ENCODE peak calls at places on chromosomes 4 and X, in seven cellular contexts. One of them, this sample, is unnamed.

GRCh38 chrX:49273181-49273727 is 3.7 kb downstream of the PPP1R3F start:
- DNase-seq in CD8-positive, alpha-beta T cell: no peak
- DNase-seq in stomach: no peak
- DNase-seq in cardiac fibroblast: no peak
- DNase-seq in pancreas: no peak
- DNase-seq in tibial nerve: no peak
- DNase-seq in WTC11: no peak
- DNase-seq in this sample: no peak

GRCh38 chrX:69556094-69557011 is 52.2 kb downstream of the NALF2 start:
- DNase-seq in pancreas: peak; percentile 20
- DNase-seq in cardiac fibroblast: peak; percentile 48
- DNase-seq in WTC11: peak; percentile 48
- DNase-seq in CD8-positive, alpha-beta T cell: no peak
- DNase-seq in stomach: no peak
- DNase-seq in tibial nerve: no peak
- DNase-seq in this sample: no peak

GRCh38 chr4:148090029-148090428 is 352.2 kb downstream of the NR3C2 start:
- DNase-seq in WTC11: no peak
- DNase-seq in tibial nerve: no peak
- DNase-seq in pancreas: no peak
- DNase-seq in stomach: no peak
- DNase-seq in CD8-positive, alpha-beta T cell: no peak
- DNase-seq in cardiac fibroblast: no peak
- DNase-seq in this sample: no peak

GRCh38 chr4:24574256-24574655 is 10.1 kb downstream of the DHX15 start:
- DNase-seq in WTC11: no peak
- DNase-seq in pancreas: no peak
- DNase-seq in stomach: no peak
- DNase-seq in CD8-positive, alpha-beta T cell: no peak
- DNase-seq in tibial nerve: no peak
- DNase-seq in cardiac fibroblast: no peak
- DNase-seq in this sample: no peak

GRCh38 chrX:147741776-147742175 is 169.9 kb upstream of the FMR1 start:
- DNase-seq in CD8-positive, alpha-beta T cell: no peak
- DNase-seq in pancreas: no peak
- DNase-seq in tibial nerve: no peak
- DNase-seq in WTC11: no peak
- DNase-seq in cardiac fibroblast: no peak
- DNase-seq in stomach: no peak
- DNase-seq in this sample: no peak

GRCh38 chr4:95640337-95640736 is 91.6 kb upstream of the UNC5C start:
- DNase-seq in pancreas: no peak
- DNase-seq in CD8-positive, alpha-beta T cell: no peak
- DNase-seq in WTC11: no peak
- DNase-seq in stomach: no peak
- DNase-seq in cardiac fibroblast: no peak
- DNase-seq in tibial nerve: no peak
- DNase-seq in this sample: no peak

GRCh38 chr4:53522334-53522733 is 69.0 kb downstream of the LNX1 start:
- DNase-seq in pancreas: no peak
- DNase-seq in WTC11: no peak
- DNase-seq in stomach: no peak
- DNase-seq in cardiac fibroblast: no peak
- DNase-seq in CD8-positive, alpha-beta T cell: no peak
- DNase-seq in tibial nerve: no peak
- DNase-seq in this sample: no peak

GRCh38 chr4:139146926-139147547 is 30.0 kb downstream of the ELF2 start:
- DNase-seq in WTC11: no peak
- DNase-seq in cardiac fibroblast: no peak
- DNase-seq in tibial nerve: no peak
- DNase-seq in CD8-positive, alpha-beta T cell: no peak
- DNase-seq in stomach: no peak
- DNase-seq in pancreas: no peak
- DNase-seq in this sample: no peak

GRCh38 chr4:106334732-106335131 is 18.4 kb downstream of the AIMP1 start:
- DNase-seq in cardiac fibroblast: no peak
- DNase-seq in WTC11: no peak
- DNase-seq in tibial nerve: no peak
- DNase-seq in pancreas: no peak
- DNase-seq in stomach: no peak
- DNase-seq in CD8-positive, alpha-beta T cell: no peak
- DNase-seq in this sample: no peak

GRCh38 chrX:17597836-17598434 is 139.4 kb upstream of the SCML1 start:
- DNase-seq in tibial nerve: peak; percentile 66
- DNase-seq in cardiac fibroblast: peak; percentile 55
- DNase-seq in stomach: peak; percentile 86
- DNase-seq in CD8-positive, alpha-beta T cell: no peak
- DNase-seq in WTC11: no peak
- DNase-seq in pancreas: peak; percentile 74
- DNase-seq in this sample: no peak

GRCh38 chr4:173521474-173522159 is 8.4 kb downstream of the HAND2 start:
- DNase-seq in WTC11: no peak
- DNase-seq in CD8-positive, alpha-beta T cell: no peak
- DNase-seq in cardiac fibroblast: no peak
- DNase-seq in pancreas: no peak
- DNase-seq in stomach: no peak
- DNase-seq in tibial nerve: no peak
- DNase-seq in this sample: no peak

GRCh38 chrX:51420610-51421009 is 75.8 kb downstream of the NUDT11 start:
- DNase-seq in cardiac fibroblast: peak; percentile 51
- DNase-seq in stomach: no peak
- DNase-seq in tibial nerve: no peak
- DNase-seq in WTC11: no peak
- DNase-seq in CD8-positive, alpha-beta T cell: no peak
- DNase-seq in pancreas: no peak
- DNase-seq in this sample: peak; percentile 28

GRCh38 chr4:115664285-115664684 is 550.9 kb upstream of the NDST4 start:
- DNase-seq in cardiac fibroblast: no peak
- DNase-seq in pancreas: no peak
- DNase-seq in stomach: no peak
- DNase-seq in CD8-positive, alpha-beta T cell: no peak
- DNase-seq in WTC11: no peak
- DNase-seq in tibial nerve: no peak
- DNase-seq in this sample: no peak

GRCh38 chr4:163484906-163485305 is 9.6 kb upstream of the TMA16 start:
- DNase-seq in pancreas: no peak
- DNase-seq in cardiac fibroblast: peak; percentile 61
- DNase-seq in WTC11: peak; percentile 72
- DNase-seq in stomach: peak; percentile 32
- DNase-seq in CD8-positive, alpha-beta T cell: peak; percentile 22
- DNase-seq in tibial nerve: no peak
- DNase-seq in this sample: peak; percentile 66

GRCh38 chrX:139844163-139844562 is 88.7 kb downstream of the ATP11C start:
- DNase-seq in WTC11: no peak
- DNase-seq in stomach: no peak
- DNase-seq in pancreas: no peak
- DNase-seq in tibial nerve: no peak
- DNase-seq in CD8-positive, alpha-beta T cell: no peak
- DNase-seq in cardiac fibroblast: no peak
- DNase-seq in this sample: no peak

GRCh38 chr4:25702848-25703247 is 47.2 kb downstream of the SLC34A2 start:
- DNase-seq in cardiac fibroblast: peak; percentile 72
- DNase-seq in WTC11: no peak
- DNase-seq in CD8-positive, alpha-beta T cell: no peak
- DNase-seq in stomach: no peak
- DNase-seq in tibial nerve: no peak
- DNase-seq in pancreas: no peak
- DNase-seq in this sample: no peak

GRCh38 chr4:25346913-25347312 is 30.1 kb upstream of the ANAPC4 start:
- DNase-seq in cardiac fibroblast: no peak
- DNase-seq in CD8-positive, alpha-beta T cell: no peak
- DNase-seq in pancreas: no peak
- DNase-seq in stomach: no peak
- DNase-seq in WTC11: no peak
- DNase-seq in tibial nerve: no peak
- DNase-seq in this sample: no peak

GRCh38 chrX:25646156-25646555 is 492.0 kb upstream of the MAGEB18 start:
- DNase-seq in pancreas: no peak
- DNase-seq in WTC11: no peak
- DNase-seq in cardiac fibroblast: no peak
- DNase-seq in CD8-positive, alpha-beta T cell: no peak
- DNase-seq in stomach: no peak
- DNase-seq in tibial nerve: no peak
- DNase-seq in this sample: no peak

GRCh38 chr4:14888790-14889189 is 113.5 kb upstream of the CPEB2 start:
- DNase-seq in pancreas: no peak
- DNase-seq in stomach: no peak
- DNase-seq in CD8-positive, alpha-beta T cell: no peak
- DNase-seq in tibial nerve: no peak
- DNase-seq in WTC11: no peak
- DNase-seq in cardiac fibroblast: peak; percentile 9
- DNase-seq in this sample: no peak

GRCh38 chr4:125314676-125315570 is at the start of gene FAT4:
- DNase-seq in stomach: peak; percentile 86
- DNase-seq in CD8-positive, alpha-beta T cell: no peak
- DNase-seq in cardiac fibroblast: peak; percentile 98
- DNase-seq in tibial nerve: peak; percentile 91
- DNase-seq in WTC11: peak; percentile 90
- DNase-seq in pancreas: peak; percentile 86
- DNase-seq in this sample: peak; percentile 81

GRCh38 chrX:137428251-137428661 is 137.7 kb upstream of the ZIC3 start:
- DNase-seq in tibial nerve: no peak
- DNase-seq in cardiac fibroblast: no peak
- DNase-seq in pancreas: no peak
- DNase-seq in WTC11: peak; percentile 26
- DNase-seq in CD8-positive, alpha-beta T cell: no peak
- DNase-seq in stomach: no peak
- DNase-seq in this sample: no peak

GRCh38 chrX:123087326-123087725 is 96.8 kb upstream of the GRIA3 start:
- DNase-seq in tibial nerve: no peak
- DNase-seq in cardiac fibroblast: peak; percentile 64
- DNase-seq in WTC11: no peak
- DNase-seq in CD8-positive, alpha-beta T cell: no peak
- DNase-seq in stomach: no peak
- DNase-seq in pancreas: no peak
- DNase-seq in this sample: no peak

GRCh38 chrX:72060196-72060974 is 71.3 kb downstream of the RTL5 start:
- DNase-seq in WTC11: peak; percentile 50
- DNase-seq in stomach: no peak
- DNase-seq in cardiac fibroblast: peak; percentile 2
- DNase-seq in CD8-positive, alpha-beta T cell: no peak
- DNase-seq in tibial nerve: no peak
- DNase-seq in pancreas: no peak
- DNase-seq in this sample: peak; percentile 37

GRCh38 chrX:30228526-30228925 is 1.9 kb upstream of the MAGEB3 start:
- DNase-seq in cardiac fibroblast: no peak
- DNase-seq in pancreas: no peak
- DNase-seq in WTC11: peak; percentile 39
- DNase-seq in tibial nerve: no peak
- DNase-seq in stomach: no peak
- DNase-seq in CD8-positive, alpha-beta T cell: no peak
- DNase-seq in this sample: no peak

GRCh38 chrX:44012484-44013096 is 39.4 kb upstream of the NDP start:
- DNase-seq in tibial nerve: no peak
- DNase-seq in pancreas: no peak
- DNase-seq in cardiac fibroblast: peak; percentile 77
- DNase-seq in CD8-positive, alpha-beta T cell: no peak
- DNase-seq in stomach: peak; percentile 29
- DNase-seq in WTC11: no peak
- DNase-seq in this sample: no peak

GRCh38 chr4:86036729-86037128 is 323.1 kb downstream of the MAPK10 start:
- DNase-seq in CD8-positive, alpha-beta T cell: no peak
- DNase-seq in tibial nerve: no peak
- DNase-seq in cardiac fibroblast: peak; percentile 90
- DNase-seq in stomach: no peak
- DNase-seq in WTC11: no peak
- DNase-seq in pancreas: no peak
- DNase-seq in this sample: no peak
- TF ChIP-seq CTCF in CD8-positive, alpha-beta T cell: no peak
- TF ChIP-seq CTCF in tibial nerve: no peak
- TF ChIP-seq CTCF in cardiac fibroblast: no peak
- TF ChIP-seq CTCF in stomach: no peak
- TF ChIP-seq CTCF in WTC11: no peak
- TF ChIP-seq CTCF in pancreas: no peak
- TF ChIP-seq CTCF in this sample: no peak

DNA sequence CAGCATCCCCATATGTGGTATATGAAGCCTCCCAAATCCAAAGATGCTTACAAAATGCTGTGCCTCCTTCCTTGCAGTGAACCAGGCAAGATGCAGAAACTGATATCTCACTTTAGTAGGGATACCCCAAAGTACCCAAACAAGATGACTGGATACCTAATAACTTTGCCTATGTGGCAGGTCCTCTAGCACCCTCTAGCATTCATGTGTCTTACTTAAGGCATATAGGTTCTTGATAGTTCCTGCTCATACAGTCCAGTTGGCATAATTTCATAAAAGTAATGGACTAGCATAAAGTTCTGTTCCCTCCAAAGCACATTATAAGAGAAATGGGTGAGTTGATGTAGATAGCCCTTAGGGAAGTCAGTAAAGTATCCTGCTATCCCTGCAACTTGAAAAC is 36.8 kb upstream of the SPP1 start:
- DNase-seq in pancreas: no peak
- DNase-seq in WTC11: no peak
- DNase-seq in stomach: no peak
- DNase-seq in cardiac fibroblast: no peak
- DNase-seq in tibial nerve: no peak
- DNase-seq in CD8-positive, alpha-beta T cell: no peak
- DNase-seq in this sample: no peak
- TF ChIP-seq CTCF in pancreas: no peak
- TF ChIP-seq CTCF in WTC11: no peak
- TF ChIP-seq CTCF in stomach: no peak
- TF ChIP-seq CTCF in cardiac fibroblast: no peak
- TF ChIP-seq CTCF in tibial nerve: no peak
- TF ChIP-seq CTCF in CD8-positive, alpha-beta T cell: no peak
- TF ChIP-seq CTCF in this sample: no peak

DNA sequence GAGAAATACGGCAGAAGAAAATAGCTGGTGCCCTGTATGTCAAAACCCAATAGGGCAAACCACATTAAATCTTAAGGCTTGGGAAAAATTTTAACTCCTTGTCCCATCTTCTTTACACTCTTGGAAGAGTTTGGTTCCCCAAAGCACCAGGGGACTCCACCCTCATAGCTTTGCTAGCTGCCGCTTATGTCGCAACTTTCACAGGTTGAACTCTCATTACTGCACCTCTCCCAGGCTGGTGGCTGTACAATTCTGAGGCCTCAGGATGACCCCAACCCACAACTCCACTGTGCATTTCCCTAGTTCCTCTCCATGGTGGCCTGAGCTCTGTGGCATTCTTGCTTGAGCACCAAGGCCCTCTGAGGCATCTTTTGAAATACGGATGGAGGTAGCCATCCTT is 1478.8 kb downstream of the FAM133A start:
- DNase-seq in CD8-positive, alpha-beta T cell: no peak
- DNase-seq in stomach: no peak
- DNase-seq in cardiac fibroblast: no peak
- DNase-seq in pancreas: no peak
- DNase-seq in tibial nerve: no peak
- DNase-seq in WTC11: no peak
- DNase-seq in this sample: no peak
- TF ChIP-seq CTCF in CD8-positive, alpha-beta T cell: no peak
- TF ChIP-seq CTCF in stomach: no peak
- TF ChIP-seq CTCF in cardiac fibroblast: no peak
- TF ChIP-seq CTCF in pancreas: no peak
- TF ChIP-seq CTCF in tibial nerve: no peak
- TF ChIP-seq CTCF in WTC11: no peak
- TF ChIP-seq CTCF in this sample: no peak

DNA sequence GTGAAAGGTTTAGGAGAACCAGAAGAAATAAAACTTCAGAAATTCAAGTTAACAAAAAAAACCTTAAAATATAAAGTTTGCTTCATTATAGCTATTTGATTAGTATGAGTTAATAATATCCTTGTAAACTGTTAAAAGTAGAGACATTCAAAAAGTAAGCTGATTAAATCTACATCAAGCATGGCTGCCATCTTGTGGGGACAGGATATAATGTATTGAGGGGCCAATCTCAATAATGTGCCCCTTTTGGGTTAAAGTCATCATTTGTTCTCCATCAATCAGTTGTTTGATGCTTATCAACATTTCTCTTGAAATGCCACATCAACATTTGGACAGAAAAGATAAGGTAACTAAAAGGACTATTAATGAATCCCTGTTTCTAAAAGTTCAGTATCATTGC is 4.6 kb upstream of the GRID2 start:
- DNase-seq in pancreas: no peak
- DNase-seq in cardiac fibroblast: peak; percentile 46
- DNase-seq in tibial nerve: no peak
- DNase-seq in stomach: no peak
- DNase-seq in WTC11: no peak
- DNase-seq in CD8-positive, alpha-beta T cell: no peak
- DNase-seq in this sample: no peak
- TF ChIP-seq CTCF in pancreas: no peak
- TF ChIP-seq CTCF in cardiac fibroblast: peak; percentile 40
- TF ChIP-seq CTCF in tibial nerve: no peak
- TF ChIP-seq CTCF in stomach: no peak
- TF ChIP-seq CTCF in WTC11: no peak
- TF ChIP-seq CTCF in CD8-positive, alpha-beta T cell: no peak
- TF ChIP-seq CTCF in this sample: peak; percentile 38

This sample was measured in neural crest cell.